ENCODE peak calls at places on chromosome 2, in nine cellular contexts. A is type B pancreatic cell, T is AG10803, X is adrenal gland, R is fibroblast of mammary gland, Z is brain microvascular endothelial cell, C is right lobe of liver, M is hepatocyte, O is cardiac muscle cell. B is an unnamed sample.

GRCh38 chr2:203636896-203637818 is 69.3 kb upstream of the CD28 start:
- DNase-seq in C (peak; percentile 88), R (no peak), T (peak; percentile 87), X (peak; percentile 38), M (no peak), O (peak; percentile 66), Z (no peak), A (no peak), B (no peak)

GRCh38 chr2:95063401-95063958 is 38.0 kb downstream of the MAL start:
- DNase-seq in R (no peak), A (peak; percentile 45), M (no peak), Z (no peak), O (no peak), X (no peak), T (no peak), C (no peak), B (no peak)

GRCh38 chr2:140454717-140455116 is 1674.5 kb upstream of the NXPH2 start:
- DNase-seq in C (no peak), A (no peak), O (peak; percentile 40), R (peak; percentile 78), X (no peak), T (peak; percentile 45), M (no peak), Z (peak; percentile 87), B (no peak)

GRCh38 chr2:236503583-236503982 is 66.0 kb upstream of the ACKR3 start:
- DNase-seq in X (no peak), A (no peak), T (no peak), M (no peak), Z (no peak), R (no peak), O (no peak), C (no peak), B (no peak)

GRCh38 chr2:119549236-119549635 is 5.0 kb downstream of the CFAP221 start:
- DNase-seq in R (peak; percentile 91), Z (no peak), M (peak; percentile 33), C (no peak), X (no peak), T (peak; percentile 78), A (no peak), O (peak; percentile 55), B (no peak)

GRCh38 chr2:38074775-38075435 is 1.0 kb downstream of the CYP1B1 start:
- DNase-seq in R (peak; percentile 34), X (peak; percentile 29), T (peak; percentile 39), O (peak; percentile 66), Z (no peak), C (peak; percentile 54), A (peak; percentile 76), M (peak; percentile 60), B (no peak)

GRCh38 chr2:235505210-235505741 is 11.4 kb downstream of the AGAP1 start:
- DNase-seq in C (peak; percentile 76), R (no peak), T (peak; percentile 13), A (no peak), X (no peak), O (peak; percentile 16), M (peak; percentile 45), Z (no peak), B (no peak)

GRCh38 chr2:229141626-229142025 is 129.5 kb downstream of the PID1 start:
- DNase-seq in R (peak; percentile 87), C (no peak), A (no peak), Z (peak; percentile 32), X (no peak), O (peak; percentile 38), T (peak; percentile 57), M (no peak), B (no peak)

GRCh38 chr2:142176941-142177340 is 46.1 kb upstream of the LRP1B start:
- DNase-seq in T (no peak), M (no peak), Z (no peak), X (no peak), A (no peak), O (no peak), C (no peak), R (no peak), B (no peak)

GRCh38 chr2:3472966-3473365 is 46.4 kb downstream of the ADI1 start:
- DNase-seq in O (no peak), A (no peak), Z (no peak), M (no peak), R (no peak), T (no peak), X (no peak), C (no peak), B (no peak)

GRCh38 chr2:213145723-213146242 is 5.6 kb downstream of the IKZF2 start:
- DNase-seq in X (no peak), M (no peak), A (no peak), O (no peak), C (no peak), Z (no peak), T (no peak), R (no peak), B (no peak)

GRCh38 chr2:67006373-67006960 is 390.7 kb upstream of the ETAA1 start:
- DNase-seq in M (no peak), A (no peak), Z (no peak), R (no peak), C (no peak), T (no peak), X (no peak), O (no peak), B (no peak)

GRCh38 chr2:9205481-9205880 is 1.1 kb upstream of the ASAP2 start:
- DNase-seq in Z (no peak), M (no peak), X (no peak), A (peak; percentile 7), C (no peak), R (no peak), T (no peak), O (no peak), B (no peak)

GRCh38 chr2:162090109-162090508 is 16.1 kb upstream of the DPP4 start:
- DNase-seq in R (peak; percentile 90), C (no peak), A (no peak), M (no peak), T (peak; percentile 52), O (peak; percentile 28), Z (no peak), X (no peak), B (no peak)

GRCh38 chr2:38260972-38261371 is 116.1 kb downstream of the ATL2 start:
- DNase-seq in O (no peak), C (no peak), X (no peak), R (no peak), A (no peak), M (no peak), Z (no peak), T (no peak), B (no peak)

GRCh38 chr2:17899871-17900270 is 21.4 kb downstream of the KCNS3 start:
- DNase-seq in R (no peak), T (no peak), X (no peak), Z (no peak), O (no peak), M (no peak), C (no peak), A (no peak), B (no peak)

GRCh38 chr2:184530239-184530638 is 68.1 kb upstream of the ZNF804A start:
- DNase-seq in R (no peak), O (no peak), T (no peak), X (no peak), Z (no peak), C (no peak), M (no peak), A (no peak), B (no peak)

GRCh38 chr2:213238753-213239591 is 45.3 kb upstream of the SPAG16 start:
- DNase-seq in R (peak; percentile 84), C (peak; percentile 55), M (peak; percentile 14), T (peak; percentile 95), O (peak; percentile 96), X (no peak), Z (peak; percentile 85), A (no peak), B (no peak)

DNA sequence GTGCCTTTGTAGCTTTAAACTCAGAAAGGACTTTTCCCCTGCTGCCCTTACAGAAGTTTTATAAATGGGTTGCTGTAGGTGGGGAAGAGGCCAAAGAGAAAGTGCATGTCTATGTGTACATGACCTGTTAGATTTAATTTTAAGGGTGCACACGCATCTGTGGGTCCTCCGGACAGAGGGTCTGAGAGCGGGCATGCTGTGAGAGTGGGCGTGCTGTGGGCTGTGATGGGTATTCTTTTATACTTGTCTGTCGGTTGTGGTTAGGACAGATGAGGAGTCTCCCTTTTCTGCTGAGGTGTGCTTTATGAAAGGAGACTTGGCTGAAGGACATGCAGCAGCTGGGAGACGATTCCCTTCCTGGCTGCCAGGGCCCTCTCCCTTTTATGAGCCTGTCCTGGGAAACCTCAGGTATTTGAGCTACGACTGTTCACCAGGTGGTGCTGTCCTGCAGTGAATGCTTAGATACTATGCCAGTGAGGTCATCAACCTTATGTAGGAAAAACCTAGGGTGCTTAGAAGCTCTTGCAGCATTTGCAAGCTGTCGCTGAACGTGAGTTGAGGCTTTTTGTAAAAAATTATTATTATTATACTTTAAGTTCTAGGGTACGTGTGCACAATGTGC is 67.5 kb downstream of the TANC1 start:
- DNase-seq in Z (peak; percentile 41), M (peak; percentile 83), O (peak; percentile 51), T (peak; percentile 42), X (no peak), R (peak; percentile 41), C (no peak), A (no peak), B (no peak)
- TF ChIP-seq CTCF in Z (peak; percentile 61), M (peak; percentile 57), O (peak; percentile 11), T (peak; percentile 11), X (peak; percentile 20), R (peak; percentile 8), C (peak; percentile 25), A (no peak), B (no peak)

DNA sequence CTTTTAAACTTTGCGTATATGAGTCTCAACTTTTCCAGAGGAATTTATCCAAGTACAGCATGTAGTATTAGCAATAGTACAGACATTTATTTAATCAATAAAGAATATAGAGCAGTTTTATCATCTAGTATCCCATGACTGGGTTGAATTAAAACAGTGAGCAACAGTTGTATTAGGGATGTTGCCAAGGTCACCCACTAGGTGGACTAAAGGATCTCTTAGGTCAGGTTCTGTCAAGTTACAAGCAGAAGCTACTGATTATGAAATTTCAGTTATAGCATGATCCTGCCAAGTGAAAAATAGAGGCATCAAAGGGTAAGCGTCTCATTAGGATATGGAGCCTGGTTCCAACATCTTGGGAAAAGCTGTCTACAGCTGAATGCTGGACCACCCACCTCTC is 52.1 kb upstream of the LAPTM4A start:
- DNase-seq in Z (peak; percentile 25), T (peak; percentile 63), M (no peak), A (no peak), O (peak; percentile 32), X (no peak), C (no peak), R (peak; percentile 56), B (no peak)
- TF ChIP-seq CTCF in Z (peak; percentile 33), T (peak; percentile 58), M (peak; percentile 38), A (peak; percentile 60), O (peak; percentile 8), X (peak; percentile 35), C (peak; percentile 58), R (peak; percentile 38), B (no peak)

DNA sequence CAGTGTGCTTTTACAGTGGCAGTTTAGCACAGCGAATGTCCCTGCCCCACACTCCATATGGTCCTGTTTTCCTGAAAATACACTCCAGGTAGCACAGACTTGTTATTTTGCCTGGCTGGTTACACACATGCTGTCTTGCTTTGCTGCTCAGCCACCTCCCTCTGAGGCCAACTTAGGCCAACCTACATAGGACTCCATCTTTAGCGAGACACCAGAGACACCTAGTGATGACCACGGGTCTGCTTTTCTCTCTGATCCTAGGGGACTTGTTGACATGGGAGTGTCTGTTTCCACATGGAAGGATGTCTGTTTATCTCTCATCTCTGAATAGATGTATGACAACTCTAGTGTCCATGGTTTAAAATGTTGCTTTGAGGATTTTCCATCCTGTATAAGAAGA is 43.3 kb downstream of the PLEKHB2 start:
- DNase-seq in Z (no peak), R (no peak), A (no peak), X (no peak), C (no peak), T (no peak), M (no peak), O (no peak), B (no peak)
- TF ChIP-seq CTCF in Z (no peak), R (no peak), A (no peak), X (no peak), C (no peak), T (no peak), M (no peak), O (no peak), B (no peak)

GRCh38 chr2:130963849-130964793 is 127.4 kb downstream of the ARHGEF4 start:
- DNase-seq in T (no peak), C (no peak), Z (no peak), A (no peak), X (peak; percentile 29), R (no peak), M (peak; percentile 63), O (peak; percentile 15), B (no peak)
- TF ChIP-seq CTCF in T (no peak), C (peak; percentile 10), Z (peak; percentile 38), A (peak; percentile 68), X (peak; percentile 3), R (no peak), M (peak; percentile 56), O (peak; percentile 30), B (no peak)

B was measured in omental fat pad.